ENCODE peak calls at places on chromosomes 5 and 9, in five cellular contexts. X is H1, S is GM12878, L is GM23248, Z is HCT116. F is an unnamed sample.

GRCh38 chr5:156718985-156719384 is 131.1 kb upstream of the PPP1R2B start:
- DNase-seq in Z (no peak), S (no peak), X (no peak), L (no peak), F (no peak)

GRCh38 chr5:168364738-168365550 is 73.5 kb downstream of the WWC1 start:
- DNase-seq in X (no peak), L (peak), Z (no peak), S (no peak), F (no peak)

GRCh38 chr5:33841829-33842228 is 50.0 kb downstream of the ADAMTS12 start:
- DNase-seq in Z (no peak), L (peak), X (no peak), S (no peak), F (no peak)

GRCh38 chr5:32852535-32852934 is 141.4 kb downstream of the NPR3 start:
- DNase-seq in S (no peak), X (peak), Z (no peak), L (peak), F (no peak)

GRCh38 chr5:362189-362588 is 40.7 kb downstream of the AHRR start:
- DNase-seq in L (no peak), X (no peak), Z (no peak), S (no peak), F (no peak)

GRCh38 chr9:34693560-34693959 is 2.5 kb upstream of the CCL19 start:
- DNase-seq in Z (no peak), L (no peak), X (no peak), S (no peak), F (no peak)

GRCh38 chr5:7869474-7870136 is 657 bp downstream of the MTRR start:
- DNase-seq in X (no peak), S (no peak), L (peak), Z (no peak), F (peak)

GRCh38 chr9:35338561-35339274 is 151.2 kb upstream of the RUSC2 start:
- DNase-seq in X (no peak), L (no peak), S (no peak), Z (no peak), F (no peak)

GRCh38 chr5:1930501-1930879 is 47.8 kb upstream of the IRX4 start:
- DNase-seq in Z (no peak), X (no peak), S (no peak), L (no peak), F (peak)

GRCh38 chr9:37209431-37210386 is 89.3 kb downstream of the ZCCHC7 start:
- DNase-seq in Z (no peak), L (peak), S (no peak), X (no peak), F (no peak)

GRCh38 chr9:135347461-135347860 is 132.1 kb upstream of the PPP1R26 start:
- DNase-seq in S (no peak), Z (no peak), X (no peak), L (peak), F (no peak)

GRCh38 chr9:108710424-108710823 is 145.4 kb downstream of the ACTL7B start:
- DNase-seq in Z (no peak), L (no peak), X (no peak), S (no peak), F (no peak)

GRCh38 chr5:54313311-54314270 is 3.2 kb upstream of the ARL15 start:
- DNase-seq in S (no peak), X (no peak), Z (no peak), L (no peak), F (no peak)

GRCh38 chr5:137491121-137491520 is 8.0 kb downstream of the SPOCK1 start:
- DNase-seq in L (peak), Z (no peak), X (no peak), S (no peak), F (no peak)

GRCh38 chr9:93064392-93065124 is 6.1 kb downstream of the SUSD3 start:
- DNase-seq in L (no peak), X (no peak), Z (no peak), S (peak), F (peak)

GRCh38 chr9:26863074-26863473 is 29.5 kb downstream of the CAAP1 start:
- DNase-seq in L (peak), S (no peak), X (no peak), Z (no peak), F (no peak)

GRCh38 chr9:130498298-130498917 is 53.6 kb downstream of the ASS1 start:
- DNase-seq in X (no peak), L (peak), S (no peak), Z (no peak), F (peak)

GRCh38 chr5:149932445-149933350 is 11.9 kb downstream of the PDE6A start:
- DNase-seq in X (no peak), Z (no peak), S (no peak), L (peak), F (no peak)

GRCh38 chr9:128705051-128705965 is 3.0 kb downstream of the PKN3 start:
- DNase-seq in X (no peak), Z (no peak), L (no peak), S (no peak), F (no peak)

GRCh38 chr9:38118862-38119435 is 49.9 kb upstream of the SHB start:
- DNase-seq in X (no peak), S (no peak), L (no peak), Z (no peak), F (no peak)

GRCh38 chr5:160363122-160363521 is 7.3 kb downstream of the C1QTNF2 start:
- DNase-seq in S (no peak), Z (no peak), L (peak), X (no peak), F (no peak)

GRCh38 chr5:141398608-141399007 is 861 bp downstream of the PCDHGB5 start:
- DNase-seq in X (no peak), Z (no peak), S (no peak), L (no peak), F (no peak)

GRCh38 chr9:9563817-9564216 is 1049.0 kb downstream of the PTPRD start:
- DNase-seq in S (no peak), Z (no peak), X (no peak), L (no peak), F (no peak)

GRCh38 chr9:93954436-93955355 is at the start of gene BARX1:
- DNase-seq in Z (no peak), L (no peak), S (no peak), X (no peak), F (no peak)

GRCh38 chr5:111680737-111681413 is 76.1 kb downstream of the NREP start:
- DNase-seq in X (no peak), S (no peak), Z (peak), L (peak), F (no peak)

GRCh38 chr9:126689027-126689825 is 75.5 kb downstream of the LMX1B start:
- DNase-seq in S (no peak), X (no peak), L (no peak), Z (no peak), F (no peak)

GRCh38 chr5:37926732-37927131 is 86.9 kb upstream of the GDNF start:
- DNase-seq in X (no peak), S (no peak), L (peak), Z (no peak), F (no peak)

GRCh38 chr5:1066676-1067075 is 45.2 kb downstream of the SLC12A7 start:
- DNase-seq in S (no peak), L (no peak), X (no peak), Z (no peak), F (no peak)

GRCh38 chr9:129006328-129007034 is 21.6 kb downstream of the SH3GLB2 start:
- DNase-seq in S (no peak), X (peak), Z (peak), L (peak), F (peak)

GRCh38 chr5:113654828-113655227 is 141.3 kb downstream of the YTHDC2 start:
- DNase-seq in L (no peak), Z (no peak), S (no peak), X (no peak), F (no peak)

GRCh38 chr5:131064669-131065371 is 100.2 kb downstream of the HINT1 start:
- DNase-seq in X (no peak), Z (no peak), L (no peak), S (no peak), F (no peak)

GRCh38 chr5:6228257-6229250 is 149.8 kb downstream of the MED10 start:
- DNase-seq in Z (no peak), X (no peak), L (no peak), S (no peak), F (no peak)

GRCh38 chr9:127954831-127955293 is 17.2 kb upstream of the DPM2 start:
- DNase-seq in Z (no peak), S (no peak), X (no peak), L (no peak), F (no peak)

GRCh38 chr5:63495225-63495624 is 467.0 kb downstream of the HTR1A start:
- DNase-seq in S (no peak), L (no peak), Z (no peak), X (no peak), F (no peak)

GRCh38 chr5:79878721-79879336 is 112.2 kb downstream of the MTX3 start:
- DNase-seq in Z (peak), L (peak), X (peak), S (no peak), F (peak)

GRCh38 chr9:32399110-32399815 is 14.8 kb downstream of the ACO1 start:
- DNase-seq in X (no peak), S (no peak), Z (no peak), L (no peak), F (no peak)

GRCh38 chr9:135198889-135199288 is 111.4 kb downstream of the OLFM1 start:
- DNase-seq in L (no peak), Z (no peak), X (no peak), S (no peak), F (no peak)

GRCh38 chr5:91282210-91282609 is 100.9 kb downstream of the ARRDC3 start:
- DNase-seq in X (no peak), Z (no peak), S (no peak), L (no peak), F (no peak)

GRCh38 chr5:91281409-91281808 is 101.7 kb downstream of the ARRDC3 start:
- DNase-seq in L (peak), X (no peak), S (no peak), Z (peak), F (no peak)

GRCh38 chr5:91280942-91281269 is 102.2 kb downstream of the ARRDC3 start:
- DNase-seq in X (no peak), L (no peak), Z (peak), S (no peak), F (no peak)

GRCh38 chr5:91277840-91278239 is 105.3 kb downstream of the ARRDC3 start:
- DNase-seq in Z (peak), L (no peak), X (no peak), S (no peak), F (no peak)

DNA sequence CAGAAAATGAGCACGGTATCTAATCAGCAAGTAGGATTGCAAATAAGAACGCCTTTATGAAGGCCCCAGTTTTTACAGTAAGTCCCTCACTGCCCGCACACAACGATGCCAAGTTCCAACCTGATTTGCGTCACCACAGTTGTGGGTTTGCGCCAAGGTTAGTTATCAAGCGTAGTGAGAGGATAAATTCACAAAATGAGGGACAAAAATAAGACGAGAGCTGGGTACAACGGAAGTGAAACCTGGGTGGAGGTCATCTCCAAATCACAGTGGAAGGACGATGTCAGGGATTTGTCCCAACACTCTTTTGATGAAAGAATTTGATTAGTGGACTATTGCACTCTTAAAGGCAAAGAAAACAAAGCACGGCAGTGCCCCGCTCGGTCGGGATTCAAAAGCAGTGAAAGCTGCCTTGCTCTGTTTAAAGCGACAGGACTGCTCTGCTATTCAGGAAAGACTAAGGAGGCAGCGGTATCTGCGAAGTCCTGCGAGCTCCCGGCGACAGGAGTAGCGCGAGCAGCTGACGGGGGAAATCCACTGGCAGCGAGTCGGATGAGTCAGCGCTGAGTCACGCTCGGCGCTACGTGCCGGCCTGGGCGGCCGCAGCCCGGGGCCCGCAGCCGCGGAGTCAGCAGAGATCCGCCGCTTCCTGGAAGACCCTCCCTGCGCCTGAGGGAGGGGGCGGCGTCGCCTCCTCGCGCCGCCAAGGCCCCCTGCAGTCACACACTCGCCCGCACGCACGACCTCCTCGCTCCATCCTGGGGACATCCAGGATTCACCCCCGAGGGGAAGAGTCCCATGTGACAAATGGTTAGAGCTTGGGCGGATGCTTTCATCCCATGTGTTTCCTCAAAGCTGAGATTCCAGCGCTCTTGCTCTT is 102.8 kb downstream of the ARRDC3 start:
- DNase-seq in X (peak), S (peak), L (peak), Z (peak), F (peak)
- H3K4me3 ChIP-seq in X (peak), S (peak), L (peak), Z (peak), F (peak)

GRCh38 chr5:175797521-175798038 is 73.8 kb upstream of the CPLX2 start:
- DNase-seq in L (no peak), X (peak), S (no peak), Z (no peak), F (no peak)

GRCh38 chr5:175800656-175801081 is 70.7 kb upstream of the CPLX2 start:
- DNase-seq in Z (no peak), S (no peak), X (no peak), L (peak), F (no peak)

GRCh38 chr5:175798626-175799025 is 72.8 kb upstream of the CPLX2 start:
- DNase-seq in X (no peak), Z (no peak), S (no peak), L (no peak), F (no peak)

GRCh38 chr5:175795959-175796358 is 75.4 kb upstream of the CPLX2 start:
- DNase-seq in S (no peak), L (no peak), Z (no peak), X (no peak), F (no peak)

DNA sequence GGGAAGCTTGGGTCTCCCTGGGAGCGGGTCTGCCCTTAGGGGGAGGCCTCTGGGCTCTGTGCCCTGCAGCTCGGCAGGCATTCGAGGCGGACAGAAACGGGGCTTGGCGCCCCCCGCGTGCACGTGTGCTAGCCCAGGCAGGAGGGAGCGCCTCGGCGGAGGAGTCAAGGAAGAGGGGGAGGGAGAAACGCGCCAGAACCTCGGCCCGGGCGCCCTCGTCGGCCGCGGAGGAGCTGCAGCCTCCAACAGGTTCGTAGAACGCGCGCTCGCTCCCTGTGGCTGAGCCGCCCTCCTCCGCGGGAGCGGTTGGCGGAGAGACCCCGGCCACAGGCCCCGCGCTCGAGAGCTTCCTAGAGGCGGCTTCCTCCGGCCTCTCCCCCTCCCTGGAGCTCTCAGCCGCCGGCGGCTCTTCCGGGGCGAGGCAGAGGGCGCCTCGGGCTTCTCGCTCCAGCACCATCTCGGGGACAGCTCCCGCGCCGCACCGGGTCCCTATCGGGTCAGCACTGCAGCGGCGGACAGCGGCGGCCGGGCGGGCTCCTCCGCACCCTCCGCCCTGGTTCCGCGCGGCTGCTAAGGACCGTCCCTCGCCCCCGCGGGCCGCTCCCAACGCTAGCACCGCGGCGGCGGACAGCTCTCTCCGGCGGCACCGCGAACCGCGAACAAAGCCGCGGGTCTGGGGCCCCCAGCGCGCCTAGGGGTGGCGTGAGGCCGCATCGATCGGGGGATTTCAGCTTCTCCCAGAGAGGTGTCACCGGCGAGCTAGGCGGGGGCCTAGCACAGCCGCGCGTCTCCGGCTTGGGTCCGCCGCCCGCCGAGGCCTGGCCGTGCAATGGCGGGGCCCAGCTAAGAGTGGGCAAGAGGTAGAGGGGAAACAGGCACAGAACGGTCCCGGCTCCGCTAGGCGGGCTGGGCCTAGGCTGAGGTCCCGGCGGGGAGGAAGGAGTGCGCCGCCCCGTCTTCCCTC is 74.6 kb upstream of the CPLX2 start:
- DNase-seq in X (peak), L (peak), Z (peak), S (no peak), F (peak)
- TF ChIP-seq EZH2 in X (peak), L (no peak), Z (no peak), S (no peak), F (no peak)

DNA sequence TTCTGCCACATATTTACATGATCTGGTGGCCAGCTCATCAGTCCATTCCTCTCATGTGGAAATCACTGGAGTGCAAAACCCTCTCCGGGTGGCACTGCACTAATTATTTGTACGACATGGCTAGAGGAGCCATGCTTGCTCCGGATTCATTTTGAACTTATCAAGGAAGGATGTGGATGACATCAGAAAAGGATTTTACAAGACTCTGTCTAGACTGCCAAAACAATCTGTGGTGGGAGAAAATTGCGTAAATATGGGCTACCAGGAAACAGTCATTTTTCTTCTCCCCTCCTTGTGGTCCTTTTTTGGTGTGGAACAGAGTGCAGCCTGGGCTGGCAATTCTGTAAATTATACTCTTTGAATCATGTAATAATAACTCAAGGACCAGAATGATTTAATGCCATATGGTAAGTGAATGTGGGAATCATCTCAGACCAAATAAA is 123.4 kb upstream of the IFNE start:
- DNase-seq in L (peak), X (no peak), S (no peak), Z (no peak), F (no peak)
- H2AFZ ChIP-seq in L (peak), X (no peak), S (no peak), Z (no peak), F (no peak)

DNA sequence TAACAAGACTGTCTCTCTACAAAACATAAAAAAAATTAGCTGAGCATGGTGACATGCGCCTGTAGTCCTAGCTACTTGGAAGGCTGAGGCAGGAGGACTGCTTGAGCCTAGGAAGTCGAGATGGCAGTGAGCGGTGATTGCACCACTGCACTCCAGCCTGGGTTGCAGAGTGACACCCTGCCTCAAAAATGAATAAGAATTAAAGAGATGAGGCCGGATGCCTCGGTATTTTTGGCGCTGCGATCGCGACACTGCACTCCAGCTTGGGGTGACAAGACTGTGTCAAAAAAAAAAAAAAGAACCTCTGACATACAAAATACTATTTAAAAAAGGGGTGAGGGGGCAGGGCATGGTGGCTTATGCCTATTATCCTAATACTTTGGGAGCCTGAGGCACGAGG is 7.3 kb downstream of the GPBP1 start:
- DNase-seq in L (no peak), X (no peak), Z (no peak), S (no peak), F (no peak)
- H3K4me3 ChIP-seq in L (no peak), X (no peak), Z (no peak), S (peak), F (no peak)

DNA sequence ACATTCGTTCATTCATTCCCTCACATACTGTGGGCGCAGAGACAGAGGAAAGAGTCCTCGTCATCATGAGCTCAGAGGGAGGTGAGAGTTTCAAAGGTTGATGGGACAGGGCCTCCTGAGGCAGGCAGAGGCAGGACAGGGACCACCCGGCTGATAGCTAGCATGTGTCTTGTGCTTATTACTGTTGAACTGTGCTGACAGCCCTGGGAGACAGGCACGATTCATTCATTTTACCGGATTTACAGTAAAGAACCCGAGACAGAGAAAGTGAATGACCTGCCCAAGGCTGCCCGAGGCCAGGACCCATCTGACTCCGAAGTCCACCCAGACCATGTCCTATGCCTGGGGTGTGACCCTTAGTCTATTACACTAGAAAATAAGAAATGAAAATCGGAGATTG is 4.9 kb upstream of the FAM163B start:
- DNase-seq in S (no peak), Z (no peak), L (no peak), X (no peak), F (no peak)
- TF ChIP-seq EZH2 in S (no peak), Z (no peak), L (no peak), X (no peak), F (no peak)

GRCh38 chr5:18799482-18800128 is 1165.3 kb downstream of the TAF11L14 start:
- DNase-seq in S (no peak), Z (no peak), L (no peak), X (no peak), F (no peak)
- H2AFZ ChIP-seq in S (no peak), Z (no peak), L (no peak), X (peak), F (no peak)

DNA sequence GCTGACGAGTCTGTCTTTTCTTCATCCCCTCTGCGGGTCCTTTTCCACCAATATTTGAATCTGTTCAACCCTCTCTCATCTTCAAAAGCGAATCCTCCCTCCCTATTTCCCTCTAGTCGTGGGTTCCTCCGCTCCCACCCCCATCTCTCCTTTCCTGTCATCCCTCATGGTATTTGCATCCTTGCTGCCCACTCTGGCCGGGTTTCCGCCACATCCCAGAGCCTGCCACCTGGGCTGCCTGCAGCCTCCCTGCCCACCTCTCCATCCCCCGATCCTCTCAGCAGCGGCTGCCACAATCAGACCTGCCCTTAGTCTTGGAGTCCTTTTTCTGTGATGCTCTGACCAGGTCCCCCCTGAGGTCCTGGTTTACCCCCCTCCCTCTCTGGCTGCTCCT is 44.9 kb downstream of the JADE2 start:
- DNase-seq in L (no peak), Z (no peak), X (no peak), S (no peak), F (no peak)
- H3K4me3 ChIP-seq in L (no peak), Z (no peak), X (no peak), S (no peak), F (no peak)

F was measured in DND-41.